ENCODE peak calls at places on chromosomes 12 and 14, in four cellular contexts. O is right lobe of liver; W is uterus; M is effector memory CD4-positive, alpha-beta T cell. C is an unnamed sample. For H3K36me3, the result is how much of the 10 kb centered on the place peaks cover.

GRCh38 chr12:122079038-122079531 is 529 bp downstream of the MLXIP start:
- DNase-seq in O (peak), W (peak), M (no peak), C (peak)

GRCh38 chr12:104494137-104494815 is 37.5 kb downstream of the CHST11 start:
- DNase-seq in O (no peak), W (no peak), M (no peak), C (peak)

GRCh38 chr14:103279129-103280025 is 54.7 kb upstream of the EIF5 start:
- DNase-seq in O (peak), W (no peak), M (no peak), C (no peak)

GRCh38 chr12:57940915-57941164 is 527 bp upstream of the ATP23 start:
- DNase-seq in O (no peak), W (peak), M (no peak), C (no peak)

GRCh38 chr12:79725987-79726386 is 35.2 kb upstream of the PAWR start:
- DNase-seq in O (no peak), W (no peak), M (no peak), C (no peak)

GRCh38 chr12:117134059-117134458 is 34.8 kb upstream of the TESC start:
- DNase-seq in O (no peak), W (no peak), M (no peak), C (no peak)

GRCh38 chr14:105419305-105420091 is at the start of gene MTA1:
- DNase-seq in O (peak), W (no peak), M (peak), C (peak)

GRCh38 chr14:26138764-26139445 is 458.9 kb downstream of the NOVA1 start:
- DNase-seq in O (no peak), W (no peak), M (no peak), C (no peak)

GRCh38 chr12:122980192-122981035 is at the start of gene ARL6IP4:
- DNase-seq in O (peak), W (no peak), M (peak), C (peak)

GRCh38 chr14:37056473-37056872 is 115.9 kb downstream of the SLC25A21 start:
- DNase-seq in O (no peak), W (no peak), M (no peak), C (no peak)

GRCh38 chr12:87121908-87122307 is 865.7 kb upstream of the MGAT4C start:
- DNase-seq in O (no peak), W (no peak), M (no peak), C (no peak)

GRCh38 chr14:73264080-73264895 is 27.0 kb downstream of the PAPLN start:
- DNase-seq in O (no peak), W (no peak), M (no peak), C (no peak)

GRCh38 chr12:110224379-110225304 is 56.4 kb upstream of the ATP2A2 start:
- DNase-seq in O (no peak), W (peak), M (no peak), C (no peak)

GRCh38 chr14:36069535-36069900 is 107.0 kb downstream of the PTCSC3 start:
- DNase-seq in O (peak), W (no peak), M (no peak), C (peak)

GRCh38 chr14:99028041-99028440 is 244.0 kb downstream of the BCL11B start:
- DNase-seq in O (no peak), W (no peak), M (no peak), C (no peak)
- H3K36me3 ChIP-seq in O (under half), W (under half), M (under half), C (under half)

GRCh38 chr12:88559772-88560171 is 20.5 kb downstream of the KITLG start:
- DNase-seq in O (no peak), W (no peak), M (no peak), C (peak)

GRCh38 chr12:88556213-88556612 is 24.1 kb downstream of the KITLG start:
- DNase-seq in O (no peak), W (no peak), M (no peak), C (no peak)

GRCh38 chr12:88558341-88558867 is 21.9 kb downstream of the KITLG start:
- DNase-seq in O (no peak), W (no peak), M (no peak), C (no peak)

GRCh38 chr12:88562151-88562550 is 18.1 kb downstream of the KITLG start:
- DNase-seq in O (no peak), W (no peak), M (no peak), C (no peak)

GRCh38 chr12:88559199-88559598 is 21.1 kb downstream of the KITLG start:
- DNase-seq in O (no peak), W (no peak), M (no peak), C (no peak)
- H3K36me3 ChIP-seq in O (under half), W (under half), M (under half), C (under half)

DNA sequence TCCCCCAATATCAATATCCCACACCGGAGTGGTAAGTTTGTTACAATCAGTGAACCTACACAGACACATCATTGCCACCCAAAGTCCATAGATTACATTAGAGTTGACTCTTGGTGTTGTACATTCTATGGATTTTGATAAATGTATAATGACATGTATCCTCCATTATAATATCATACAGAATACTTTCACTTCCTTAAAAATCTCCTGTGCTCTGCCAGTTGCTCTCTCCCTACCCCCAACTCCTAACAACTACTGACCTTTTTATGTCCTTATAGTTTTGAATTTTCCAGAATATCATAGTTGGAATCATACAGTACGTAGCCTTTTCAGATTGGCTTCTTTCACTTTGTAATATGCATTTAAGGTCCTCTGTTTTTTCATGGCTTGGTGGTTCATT is 48.4 kb downstream of the SLC4A8 start:
- DNase-seq in O (no peak), W (no peak), M (no peak), C (no peak)
- H3K36me3 ChIP-seq in O (under half), W (under half), M (under half), C (under half)

DNA sequence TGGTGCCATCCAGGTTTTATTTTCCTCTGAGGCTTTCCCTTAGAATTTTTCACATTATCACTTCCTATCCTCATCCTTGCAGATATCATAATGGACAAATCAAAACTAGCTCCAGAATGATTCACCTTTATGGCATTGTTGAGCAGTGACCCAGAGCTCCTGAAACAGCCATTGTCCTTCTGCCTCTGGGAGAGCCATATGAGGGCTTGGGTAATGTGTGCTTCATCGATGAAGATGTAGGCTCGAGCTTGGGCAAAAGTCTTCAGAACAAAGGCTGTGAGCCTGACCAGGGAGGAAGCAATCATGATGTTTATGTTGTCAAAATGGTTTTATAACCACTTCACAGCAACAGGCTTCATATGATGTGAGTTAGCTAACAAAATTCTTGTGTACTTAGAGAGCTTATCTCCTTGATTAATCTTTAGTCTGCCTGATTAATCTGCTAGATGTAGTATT is 38.1 kb downstream of the A2M start:
- DNase-seq in O (no peak), W (no peak), M (no peak), C (no peak)
- H3K36me3 ChIP-seq in O (under half), W (under half), M (under half), C (under half)

GRCh38 chr12:111454716-111455447 is 49.2 kb downstream of the SH2B3 start:
- DNase-seq in O (no peak), W (no peak), M (no peak), C (no peak)

GRCh38 chr12:111457577-111457976 is 51.9 kb downstream of the SH2B3 start:
- DNase-seq in O (no peak), W (no peak), M (no peak), C (no peak)

GRCh38 chr12:111454311-111454710 is 48.6 kb downstream of the SH2B3 start:
- DNase-seq in O (no peak), W (no peak), M (no peak), C (no peak)

GRCh38 chr12:111457071-111457470 is 51.3 kb downstream of the SH2B3 start:
- DNase-seq in O (no peak), W (no peak), M (no peak), C (no peak)

GRCh38 chr12:111455448-111456320 is 50.0 kb downstream of the SH2B3 start:
- DNase-seq in O (no peak), W (no peak), M (no peak), C (no peak)
- H3K36me3 ChIP-seq in O (under half), W (under half), M (under half), C (under half)